ENCODE peak calls at places on chromosomes 1 and 21, in ten cellular contexts. H is endothelial cell, R is body of pancreas, C is astrocyte of the spinal cord, M is RWPE1, P is PC-9, Y is left ventricle myocardium inferior, L is HFF-Myc, X is sigmoid colon, W is suprapubic skin. Z is an unnamed sample.

GRCh38 chr1:30330644-30331043 is 392.7 kb downstream of the MATN1 start:
- DNase-seq in X (no peak), Y (no peak), W (no peak), H (no peak), C (no peak), M (no peak), L (no peak), P (no peak), R (no peak), Z (no peak)

GRCh38 chr1:42730988-42731387 is 9.0 kb downstream of the CLDN19 start:
- DNase-seq in W (peak), C (no peak), P (no peak), L (no peak), R (no peak), Y (no peak), H (no peak), M (peak), X (no peak), Z (no peak)

GRCh38 chr1:115306146-115306545 is 31.9 kb downstream of the NGF start:
- DNase-seq in L (no peak), P (no peak), X (no peak), M (no peak), R (no peak), H (no peak), C (no peak), W (no peak), Y (no peak), Z (no peak)

GRCh38 chr21:44047996-44048560 is 36.0 kb downstream of the TRAPPC10 start:
- DNase-seq in M (no peak), Y (no peak), W (no peak), C (no peak), R (no peak), P (no peak), L (no peak), X (no peak), H (no peak), Z (no peak)

GRCh38 chr1:111192643-111193519 is 7.6 kb downstream of the DENND2D start:
- DNase-seq in H (no peak), Y (no peak), C (no peak), M (no peak), P (peak), W (no peak), L (no peak), X (no peak), R (no peak), Z (no peak)

GRCh38 chr1:205344010-205344808 is 12.5 kb downstream of the KLHDC8A start:
- DNase-seq in M (no peak), R (peak), H (peak), C (no peak), W (no peak), L (no peak), Y (no peak), P (no peak), X (no peak), Z (no peak)

GRCh38 chr1:41639332-41639936 is 155.0 kb upstream of the EDN2 start:
- DNase-seq in H (no peak), M (no peak), X (no peak), P (no peak), Y (no peak), L (no peak), C (peak), R (no peak), W (no peak), Z (no peak)

GRCh38 chr1:241518447-241519307 is 878 bp downstream of the FH start:
- DNase-seq in H (peak), P (peak), Y (no peak), L (no peak), C (peak), X (no peak), W (no peak), R (peak), M (peak), Z (peak)

GRCh38 chr21:8998946-8999681 is 1522.3 kb upstream of the TPTE start:
- DNase-seq in W (no peak), X (no peak), R (no peak), P (peak), L (no peak), C (no peak), M (no peak), Y (no peak), H (no peak), Z (no peak)

GRCh38 chr1:232170909-232171308 is 459.0 kb downstream of the SIPA1L2 start:
- DNase-seq in L (no peak), M (no peak), C (no peak), R (no peak), Y (no peak), X (no peak), P (no peak), W (no peak), H (no peak), Z (no peak)

GRCh38 chr1:51627672-51628071 is 10.8 kb downstream of the OSBPL9 start:
- DNase-seq in X (no peak), M (peak), H (no peak), W (no peak), P (no peak), Y (no peak), L (no peak), R (no peak), C (peak), Z (no peak)

DNA sequence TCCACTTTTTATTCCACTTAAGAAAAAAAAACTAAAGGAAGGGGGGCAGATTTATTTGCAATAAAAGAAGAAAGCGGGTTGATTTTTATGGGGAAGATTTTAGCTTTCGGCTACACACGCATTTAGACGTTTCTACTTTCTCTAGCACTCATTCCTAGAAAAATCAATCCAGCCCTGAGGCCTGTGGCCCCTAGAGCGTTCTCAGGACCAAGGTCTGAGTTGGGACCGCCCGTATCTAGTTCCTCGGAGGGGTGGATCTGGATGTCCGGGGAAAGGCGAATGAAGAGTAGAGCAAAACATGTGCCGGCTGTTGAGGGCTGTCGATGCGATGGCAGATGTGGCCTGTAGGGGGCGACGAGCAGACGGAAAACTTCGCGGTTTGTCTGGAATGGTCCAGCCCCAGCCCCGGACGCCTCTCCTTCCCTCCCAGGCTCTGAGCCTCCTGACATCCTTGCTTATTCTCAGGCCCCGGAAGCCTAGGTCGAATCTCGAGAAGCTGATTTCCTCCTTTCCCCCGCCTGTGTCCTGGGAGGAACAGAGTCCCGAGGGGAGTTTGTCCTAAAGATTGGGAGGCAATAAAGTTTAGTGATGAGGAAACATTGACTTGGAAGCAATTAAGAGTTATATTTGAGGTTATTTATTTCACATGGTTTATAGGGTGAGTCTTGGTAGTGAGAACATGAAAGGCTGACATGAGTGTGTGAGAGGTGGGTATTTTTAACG is 5.2 kb downstream of the FOXD3 start:
- DNase-seq in H (peak), L (peak), W (peak), X (peak), P (no peak), Y (no peak), R (peak), M (peak), C (peak), Z (no peak)
- TF ChIP-seq CTCF in H (peak), L (peak), W (peak), X (peak), P (peak), Y (peak), R (peak), M (peak), C (peak), Z (peak)

GRCh38 chr21:34639882-34640788 is 25.2 kb upstream of the RCAN1 start:
- DNase-seq in X (no peak), C (peak), W (no peak), M (no peak), Y (no peak), H (no peak), R (no peak), P (no peak), L (no peak), Z (no peak)
- TF ChIP-seq CTCF in X (no peak), C (no peak), W (no peak), M (no peak), Y (no peak), H (no peak), R (no peak), P (no peak), L (no peak), Z (no peak)

GRCh38 chr21:41381731-41382130 is 19.9 kb downstream of the MX2 start:
- DNase-seq in Y (no peak), R (no peak), L (no peak), C (no peak), H (no peak), X (no peak), P (no peak), M (no peak), W (no peak), Z (no peak)

GRCh38 chr21:41379901-41380300 is 18.1 kb downstream of the MX2 start:
- DNase-seq in R (no peak), C (no peak), P (no peak), X (no peak), L (no peak), Y (no peak), W (no peak), M (no peak), H (no peak), Z (no peak)

GRCh38 chr21:41377715-41378114 is 15.9 kb downstream of the MX2 start:
- DNase-seq in X (peak), Y (no peak), C (no peak), M (no peak), P (no peak), W (no peak), H (no peak), L (no peak), R (no peak), Z (peak)

GRCh38 chr21:41375875-41376274 is 14.0 kb downstream of the MX2 start:
- DNase-seq in W (no peak), M (no peak), R (no peak), Y (no peak), X (no peak), L (no peak), P (no peak), C (no peak), H (no peak), Z (peak)

GRCh38 chr21:41378849-41379248 is 17.0 kb downstream of the MX2 start:
- DNase-seq in C (no peak), L (no peak), H (no peak), P (no peak), Y (no peak), R (no peak), M (no peak), X (no peak), W (no peak), Z (peak)
- TF ChIP-seq CTCF in C (no peak), L (no peak), H (no peak), P (no peak), Y (no peak), R (no peak), M (no peak), X (no peak), W (no peak), Z (peak)

DNA sequence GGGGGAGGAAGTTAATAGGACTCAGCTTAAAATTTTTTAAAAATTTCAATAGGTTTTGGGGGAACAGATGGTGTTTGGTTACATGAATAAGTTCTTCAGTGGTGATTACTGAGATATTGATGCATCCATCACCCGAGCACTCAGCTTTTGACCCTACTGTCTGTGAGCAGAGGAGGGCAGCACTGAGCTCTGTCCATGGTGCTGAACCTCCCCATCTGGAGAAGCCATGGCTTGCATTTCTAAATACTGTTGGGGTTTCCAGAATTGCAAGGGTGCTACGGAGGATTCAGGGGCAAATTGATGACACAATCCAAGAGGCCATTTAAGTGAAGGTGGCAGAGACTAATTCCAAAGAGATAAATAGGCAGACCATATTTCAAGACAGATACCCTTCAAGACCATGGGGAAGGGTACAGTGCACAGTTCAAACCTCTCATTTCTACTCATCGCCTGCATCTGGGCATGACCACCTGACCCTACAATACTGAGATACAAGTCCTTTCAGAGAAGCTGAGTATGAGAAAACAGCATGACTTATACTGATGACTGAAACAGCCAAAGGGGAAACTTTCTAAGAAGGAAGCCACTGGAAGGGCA is 17.2 kb downstream of the SYT2 start:
- DNase-seq in H (peak), W (no peak), R (peak), C (peak), L (peak), M (peak), Y (peak), P (no peak), X (no peak), Z (no peak)
- TF ChIP-seq CTCF in H (no peak), W (peak), R (peak), C (peak), L (no peak), M (no peak), Y (peak), P (peak), X (peak), Z (peak)

DNA sequence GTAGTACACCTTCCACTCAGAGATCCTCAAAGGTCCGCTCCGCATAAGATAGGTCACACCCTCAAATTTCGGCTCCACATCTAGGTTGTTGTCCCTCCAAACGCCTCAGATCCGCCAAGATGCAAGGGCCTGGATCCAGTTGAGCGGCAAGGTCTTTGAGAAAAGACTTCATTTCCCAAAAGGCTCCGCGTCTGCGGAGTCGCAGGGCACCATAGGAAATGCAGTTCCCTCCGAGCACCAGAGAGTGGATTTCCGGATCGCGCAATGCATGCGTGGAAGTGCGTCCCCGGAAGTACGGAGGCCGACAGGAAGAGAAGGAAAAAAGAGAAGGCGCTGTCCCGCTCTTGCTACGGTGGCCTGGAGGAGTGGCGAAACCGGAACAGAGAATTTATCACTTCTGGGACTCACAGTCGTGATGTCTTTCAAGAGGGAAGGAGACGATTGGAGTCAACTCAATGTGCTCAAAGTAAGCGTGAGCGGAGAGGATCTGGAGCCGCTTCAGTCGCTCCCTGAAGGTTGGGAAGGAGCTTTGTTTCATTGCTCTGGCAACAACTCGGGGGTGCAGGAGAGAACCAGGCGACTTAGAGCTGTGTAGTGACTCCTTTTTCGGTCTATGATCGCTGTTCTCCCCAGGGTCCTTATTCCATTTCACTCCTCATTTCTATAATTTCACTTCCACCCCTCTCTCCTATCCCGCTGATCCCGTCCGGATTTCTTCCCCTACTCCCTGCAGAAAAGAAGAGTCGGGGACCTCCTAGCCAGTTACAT is at the start of the genes LYSMD1 and SCNM1:
- DNase-seq in C (peak), P (peak), Y (peak), M (peak), W (peak), R (peak), L (peak), X (peak), H (peak), Z (peak)
- TF ChIP-seq CTCF in C (no peak), P (no peak), Y (peak), M (no peak), W (peak), R (peak), L (no peak), X (no peak), H (no peak), Z (no peak)

GRCh38 chr1:69686367-69686984 is 118.8 kb downstream of the LRRC7 start:
- DNase-seq in H (no peak), R (no peak), P (no peak), W (no peak), X (no peak), Y (no peak), L (no peak), C (no peak), M (no peak), Z (no peak)
- TF ChIP-seq CTCF in H (peak), R (no peak), P (peak), W (no peak), X (no peak), Y (no peak), L (no peak), C (no peak), M (no peak), Z (no peak)

GRCh38 chr21:31498985-31499384 is 154.9 kb upstream of the TIAM1 start:
- DNase-seq in Y (no peak), P (no peak), M (no peak), W (no peak), X (no peak), R (no peak), H (no peak), C (no peak), L (no peak), Z (no peak)
- TF ChIP-seq CTCF in Y (no peak), P (no peak), M (no peak), W (no peak), X (no peak), R (no peak), H (no peak), C (no peak), L (no peak), Z (peak)